ENCODE peak calls at places on chromosome 2, in nine cellular contexts. Z is tibial nerve, G is ovary, U is stomach, E is neural progenitor cell, W is PC-3, Q is Karpas-422, A is right cardiac atrium, C is PC-9. J is an unnamed sample. For H3K27me3 and H3K4me1, the result is how much of the 10 kb centered on the place peaks cover.

GRCh38 chr2:57218206-57218605 is 828.4 kb upstream of the VRK2 start:
- DNase-seq in Z (no peak), G (no peak), E (no peak), U (no peak), W (no peak), C (no peak), Q (no peak), A (peak), J (peak)

GRCh38 chr2:74655579-74655978 is 1.5 kb downstream of the SEMA4F start:
- DNase-seq in Q (no peak), Z (no peak), A (no peak), E (no peak), C (no peak), G (no peak), U (no peak), W (no peak), J (no peak)

GRCh38 chr2:15316370-15316814 is 244.7 kb downstream of the NBAS start:
- DNase-seq in E (peak), C (no peak), G (no peak), Z (no peak), W (no peak), Q (no peak), A (no peak), U (no peak), J (no peak)

GRCh38 chr2:212288308-212288707 is 250.3 kb downstream of the ERBB4 start:
- DNase-seq in W (no peak), Z (no peak), U (no peak), Q (no peak), G (no peak), E (no peak), A (peak), C (no peak), J (peak)

GRCh38 chr2:169480079-169480465 is 778 bp downstream of the BBS5 start:
- DNase-seq in A (no peak), G (no peak), C (no peak), Q (no peak), E (no peak), W (peak), U (no peak), Z (no peak), J (no peak)

GRCh38 chr2:109614715-109615636 is 812 bp downstream of the SOWAHC start:
- DNase-seq in G (peak), E (peak), Q (no peak), C (no peak), Z (no peak), W (no peak), U (no peak), A (peak), J (peak)

GRCh38 chr2:42342061-42342794 is 18.8 kb downstream of the COX7A2L start:
- DNase-seq in Z (peak), A (no peak), E (no peak), U (no peak), Q (no peak), W (peak), C (peak), G (no peak), J (peak)

GRCh38 chr2:107419191-107419590 is 407.5 kb upstream of the RGPD4 start:
- DNase-seq in C (no peak), Q (no peak), E (no peak), Z (no peak), A (no peak), U (no peak), G (no peak), W (no peak), J (no peak)

GRCh38 chr2:138115664-138116063 is 151.4 kb downstream of the HNMT start:
- DNase-seq in C (no peak), A (no peak), Z (no peak), E (no peak), W (peak), U (no peak), G (no peak), Q (no peak), J (no peak)

GRCh38 chr2:122389694-122390093 is 634.2 kb downstream of the TSN start:
- DNase-seq in E (no peak), C (no peak), G (no peak), Z (no peak), Q (no peak), A (no peak), W (no peak), U (no peak), J (no peak)

GRCh38 chr2:198114064-198114463 is 309.7 kb downstream of the PLCL1 start:
- DNase-seq in W (no peak), E (no peak), Z (no peak), A (no peak), Q (no peak), G (no peak), U (no peak), C (no peak), J (peak)

GRCh38 chr2:111711270-111711669 is 172.7 kb downstream of the ANAPC1 start:
- DNase-seq in E (no peak), U (no peak), G (no peak), Q (no peak), A (no peak), W (no peak), Z (no peak), C (no peak), J (no peak)

GRCh38 chr2:111705711-111706323 is 178.2 kb downstream of the ANAPC1 start:
- DNase-seq in Q (no peak), W (peak), C (peak), A (no peak), E (peak), G (no peak), Z (no peak), U (no peak), J (no peak)

GRCh38 chr2:186614373-186614772 is 24.5 kb downstream of the ITGAV start:
- DNase-seq in W (no peak), E (no peak), Z (no peak), Q (no peak), A (no peak), C (no peak), U (no peak), G (no peak), J (no peak)

GRCh38 chr2:173400760-173401159 is 46.1 kb downstream of the CDCA7 start:
- DNase-seq in U (no peak), E (peak), C (no peak), G (no peak), A (no peak), Q (peak), W (peak), Z (no peak), J (no peak)

GRCh38 chr2:79580175-79580574 is 67.3 kb downstream of the CTNNA2 start:
- DNase-seq in U (no peak), W (no peak), C (no peak), Q (no peak), A (no peak), Z (no peak), E (peak), G (no peak), J (no peak)

GRCh38 chr2:217077841-217078407 is 218.1 kb upstream of the TNP1 start:
- DNase-seq in Z (no peak), W (no peak), A (no peak), G (no peak), U (no peak), C (no peak), E (no peak), Q (no peak), J (no peak)

GRCh38 chr2:238247002-238247822 is 7.4 kb upstream of the HES6 start:
- DNase-seq in G (no peak), E (no peak), Q (no peak), U (no peak), W (no peak), C (no peak), Z (no peak), A (no peak), J (no peak)

GRCh38 chr2:145617906-145618305 is 1098.0 kb upstream of the ZEB2 start:
- DNase-seq in U (no peak), Z (no peak), E (no peak), Q (no peak), A (no peak), C (no peak), W (peak), G (no peak), J (no peak)

GRCh38 chr2:223100061-223100511 is 48.1 kb downstream of the KCNE4 start:
- DNase-seq in U (no peak), W (no peak), A (peak), E (no peak), Z (peak), Q (no peak), C (no peak), G (peak), J (peak)

GRCh38 chr2:23418490-23418911 is 33.5 kb downstream of the KLHL29 start:
- DNase-seq in E (no peak), C (no peak), U (no peak), A (no peak), Q (no peak), Z (no peak), W (peak), G (no peak), J (no peak)

GRCh38 chr2:48728827-48729226 is 26.7 kb downstream of the LHCGR start:
- DNase-seq in Z (no peak), E (no peak), U (no peak), W (no peak), Q (no peak), C (no peak), G (no peak), A (no peak), J (no peak)

GRCh38 chr2:174461221-174461620 is 25.6 kb downstream of the GPR155 start:
- DNase-seq in G (no peak), Q (no peak), U (no peak), Z (no peak), A (no peak), W (no peak), E (no peak), C (no peak), J (no peak)

GRCh38 chr2:224121406-224122067 is 82.5 kb upstream of the SERPINE2 start:
- DNase-seq in Z (no peak), C (no peak), G (no peak), W (no peak), A (no peak), U (no peak), E (no peak), Q (no peak), J (no peak)

GRCh38 chr2:217553202-217553601 is 449.6 kb downstream of the TNS1 start:
- DNase-seq in G (no peak), Q (no peak), U (no peak), W (no peak), A (no peak), C (no peak), E (no peak), Z (no peak), J (no peak)

GRCh38 chr2:182863642-182864041 is 2.8 kb downstream of the FRZB start:
- DNase-seq in Q (no peak), Z (no peak), W (no peak), E (no peak), C (no peak), G (no peak), U (no peak), A (no peak), J (no peak)

GRCh38 chr2:9422321-9423099 is 818 bp downstream of the ITGB1BP1 start:
- DNase-seq in Z (no peak), C (peak), U (peak), E (peak), A (peak), G (no peak), Q (peak), W (peak), J (peak)

GRCh38 chr2:224946911-224947310 is 95.4 kb downstream of the DOCK10 start:
- DNase-seq in G (no peak), Q (no peak), W (peak), E (no peak), C (no peak), A (no peak), U (no peak), Z (no peak), J (no peak)

GRCh38 chr2:191620144-191620543 is 57.8 kb upstream of the NABP1 start:
- DNase-seq in E (no peak), Q (no peak), Z (no peak), A (no peak), W (no peak), G (no peak), C (peak), U (no peak), J (no peak)

GRCh38 chr2:128198666-128199065 is 107.7 kb downstream of the UGGT1 start:
- DNase-seq in A (peak), C (no peak), E (no peak), U (no peak), Q (no peak), Z (no peak), G (no peak), W (no peak), J (peak)

GRCh38 chr2:206981739-206982336 is 42.5 kb downstream of the CPO start:
- DNase-seq in U (peak), G (peak), Q (peak), C (peak), A (peak), E (peak), W (peak), Z (peak), J (peak)

GRCh38 chr2:151484100-151484499 is 74.4 kb downstream of the RIF1 start:
- DNase-seq in C (no peak), A (no peak), Q (no peak), W (no peak), E (no peak), Z (no peak), U (no peak), G (no peak), J (no peak)

GRCh38 chr2:219125225-219125885 is 35.3 kb downstream of the NHEJ1 start:
- DNase-seq in W (peak), Q (no peak), A (peak), G (peak), U (peak), E (no peak), C (peak), Z (no peak), J (peak)

GRCh38 chr2:199488772-199489400 is 31.1 kb upstream of the SATB2 start:
- DNase-seq in C (peak), W (peak), Z (peak), E (peak), U (peak), A (no peak), Q (peak), G (no peak), J (no peak)

GRCh38 chr2:238168196-238168815 is 9.5 kb downstream of the ERFE start:
- DNase-seq in W (no peak), U (no peak), C (no peak), G (peak), A (no peak), Z (no peak), E (no peak), Q (no peak), J (no peak)

GRCh38 chr2:143688248-143688647 is 559.0 kb downstream of the ARHGAP15 start:
- DNase-seq in A (no peak), Z (no peak), G (no peak), C (no peak), U (no peak), E (no peak), Q (no peak), W (no peak), J (no peak)

GRCh38 chr2:96636772-96637171 is 1.3 kb downstream of the KANSL3 start:
- DNase-seq in Z (no peak), E (no peak), G (no peak), Q (no peak), U (no peak), A (peak), W (peak), C (no peak), J (peak)

DNA sequence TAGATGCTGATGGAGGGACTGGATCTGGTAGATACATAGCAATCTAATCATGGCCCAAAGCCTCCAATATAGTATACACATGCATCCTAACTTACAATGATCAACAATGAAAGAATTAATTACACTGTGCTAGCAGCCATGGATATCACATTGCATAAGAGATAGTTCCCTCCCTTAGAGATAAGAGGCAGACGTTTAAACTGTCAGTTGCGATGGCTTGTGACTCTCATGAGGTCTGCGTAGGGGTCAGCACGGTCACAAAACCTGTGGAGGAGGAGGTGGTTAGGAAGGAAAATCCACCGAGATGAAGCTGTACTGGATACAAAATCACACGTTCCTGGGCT is 817 bp upstream of the RALB start:
- DNase-seq in Z (no peak), C (no peak), U (no peak), Q (no peak), E (no peak), G (no peak), A (no peak), W (no peak), J (no peak)
- H3K27ac ChIP-seq in Z (peak), C (no peak), U (peak), Q (no peak), E (no peak), G (no peak), A (no peak), W (no peak), J (peak)

DNA sequence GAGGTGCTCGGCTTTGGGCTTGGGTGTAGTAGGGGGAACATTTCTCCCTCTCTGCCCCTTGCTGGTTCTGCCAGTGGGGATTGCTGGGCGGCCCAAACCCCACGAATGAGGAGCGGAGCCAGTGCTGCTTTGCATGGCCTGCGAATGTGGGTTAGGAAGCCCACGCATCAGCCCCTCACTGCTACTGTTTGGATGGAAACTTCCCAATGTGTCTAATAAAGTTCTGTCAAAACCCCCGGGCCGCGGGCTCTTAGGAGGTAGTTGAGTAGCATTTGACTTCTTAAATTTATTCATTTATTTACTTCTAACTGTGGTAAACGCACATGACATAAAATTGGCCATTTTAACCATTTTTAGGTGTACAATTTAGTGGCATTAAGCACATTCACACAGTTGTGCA is 161.3 kb upstream of the FHL2 start:
- DNase-seq in Q (no peak), A (no peak), Z (no peak), E (no peak), G (no peak), C (no peak), W (no peak), U (no peak), J (no peak)
- H3K27me3 ChIP-seq in Q (under half), A (under half), Z (under half), E (under half), G (under half), C (half or more), W (under half), U (under half), J (under half)

GRCh38 chr2:134823832-134824231 is 14.6 kb upstream of the ACMSD start:
- DNase-seq in A (no peak), G (no peak), W (no peak), Z (no peak), C (no peak), U (no peak), Q (no peak), E (no peak), J (no peak)

GRCh38 chr2:134818321-134818720 is 20.1 kb upstream of the ACMSD start:
- DNase-seq in W (peak), U (no peak), C (peak), Z (no peak), Q (no peak), E (no peak), A (no peak), G (no peak), J (no peak)

GRCh38 chr2:134819334-134819733 is 19.1 kb upstream of the ACMSD start:
- DNase-seq in U (no peak), E (no peak), G (no peak), Z (no peak), W (peak), A (no peak), Q (no peak), C (no peak), J (no peak)

DNA sequence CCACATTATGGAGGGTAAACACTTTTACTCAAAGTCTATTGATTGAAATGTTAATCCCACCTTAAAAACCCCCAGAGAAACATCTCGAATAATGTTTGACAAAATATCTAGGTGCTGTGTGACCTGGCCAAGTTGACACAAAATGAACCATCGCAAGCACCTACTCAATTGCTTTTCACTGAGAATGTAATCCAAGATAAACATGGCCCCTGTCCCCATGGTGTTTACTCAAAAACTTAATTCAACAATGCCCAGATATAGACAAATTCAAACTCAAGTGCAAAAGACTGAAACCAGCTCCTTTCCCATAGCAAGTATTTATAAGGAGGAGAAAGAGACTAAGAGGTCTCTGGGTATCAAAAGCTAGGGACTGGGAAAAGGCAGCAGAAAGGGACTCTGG is 15.0 kb upstream of the ACMSD start:
- DNase-seq in W (no peak), A (no peak), G (no peak), Q (no peak), C (no peak), E (no peak), U (no peak), Z (no peak), J (no peak)
- H3K4me1 ChIP-seq in W (under half), A (under half), G (under half), Q (under half), C (under half), E (under half), U (under half), Z (under half), J (under half)

DNA sequence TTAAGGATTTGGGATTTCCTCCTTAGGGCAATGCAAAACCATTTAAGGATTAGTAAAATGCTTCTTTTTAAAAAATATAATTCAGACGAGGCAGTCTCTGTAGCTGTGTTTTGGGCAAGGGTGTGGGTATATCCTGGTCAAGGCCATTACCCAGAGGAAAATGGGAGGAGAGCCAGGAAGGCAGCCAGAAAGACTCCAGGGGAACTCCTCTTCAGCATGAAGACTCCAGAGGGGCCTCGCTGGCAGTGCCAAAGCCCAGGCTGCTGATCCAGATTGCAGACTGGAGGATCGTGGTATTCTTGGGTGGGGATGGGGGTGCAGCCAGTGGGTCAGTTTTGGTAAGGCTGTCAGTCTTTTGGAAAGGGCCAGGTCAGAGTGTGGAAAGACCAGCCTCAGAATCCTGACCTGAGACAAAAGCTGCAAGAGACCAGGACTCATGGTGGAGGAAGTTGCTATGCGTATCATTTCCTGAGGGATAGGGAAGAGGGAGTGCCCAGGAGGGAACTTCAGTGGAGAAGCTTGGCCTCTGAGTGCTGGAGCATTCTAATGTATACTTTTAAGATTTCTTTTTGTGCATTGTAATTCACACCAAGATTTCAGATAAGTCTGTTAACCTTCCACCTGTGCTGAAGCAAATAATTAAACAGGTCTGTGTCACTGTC is 20.9 kb upstream of the RAB11FIP5 start:
- DNase-seq in U (no peak), A (no peak), Z (no peak), W (no peak), C (no peak), E (no peak), G (no peak), Q (no peak), J (no peak)
- H3K27ac ChIP-seq in U (no peak), A (no peak), Z (no peak), W (no peak), C (no peak), E (no peak), G (no peak), Q (no peak), J (no peak)

DNA sequence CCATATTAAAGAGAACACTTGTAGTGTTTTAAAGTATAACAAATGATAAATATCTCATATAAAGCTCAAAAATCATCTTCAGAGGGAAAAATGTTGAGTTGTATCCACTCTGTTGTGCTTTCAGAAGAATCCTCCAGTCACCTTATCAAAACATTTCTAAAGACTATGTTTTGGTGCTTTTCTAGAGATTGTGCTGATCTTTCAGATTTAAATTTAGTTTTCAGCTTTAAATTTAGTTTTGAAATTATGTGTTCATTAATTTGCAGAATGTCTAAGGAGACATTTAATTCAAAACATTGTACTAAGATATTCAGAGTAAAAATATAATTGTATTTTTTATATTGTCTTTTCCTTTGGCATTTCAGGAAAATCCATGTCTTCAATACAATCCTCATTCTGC is 303.1 kb upstream of the KYNU start:
- DNase-seq in W (no peak), Q (no peak), C (no peak), Z (no peak), U (no peak), G (no peak), A (no peak), E (no peak), J (no peak)
- H3K27me3 ChIP-seq in W (under half), Q (under half), C (under half), Z (under half), U (under half), G (under half), A (under half), E (under half), J (under half)